ENCODE peak calls at places on chromosomes 6 and 20, in nine cellular contexts. K is osteocyte; P is AG09309; C is ecto neural progenitor cell; D is stimulated activated CD4-positive, alpha-beta T cell treated with anti-CD3 and anti-CD28 coated beads, Interleukin-2, amount 100 ng/mL, for 48 hours; L is fibroblast of mammary gland; N is SHP77; M is RPMI8226; J is naive thymus-derived CD4-positive, alpha-beta T cell. R is an unnamed sample.

GRCh38 chr6:170165085-170165484 is 125.8 kb downstream of the DLL1 start:
- DNase-seq in P (no peak), D (no peak), M (no peak), J (no peak), N (peak; percentile 78), C (no peak), K (no peak), L (no peak), R (no peak)

GRCh38 chr20:49559411-49560081 is 8.4 kb downstream of the PTGIS start:
- DNase-seq in L (peak; percentile 98), J (no peak), C (peak; percentile 9), K (no peak), N (no peak), P (peak; percentile 97), D (no peak), M (no peak), R (peak; percentile 1)

GRCh38 chr20:4959582-4959981 is 41.7 kb downstream of the SLC23A2 start:
- DNase-seq in J (no peak), M (no peak), L (no peak), C (no peak), D (no peak), K (no peak), N (no peak), P (no peak), R (no peak)

GRCh38 chr20:17227669-17228623 is 1.1 kb downstream of the PCSK2 start:
- DNase-seq in P (no peak), M (no peak), L (no peak), K (no peak), C (peak; percentile 70), J (no peak), N (peak; percentile 37), D (no peak), R (no peak)

GRCh38 chr6:153059757-153060156 is 57.2 kb upstream of the MTRF1L start:
- DNase-seq in N (peak; percentile 29), M (peak; percentile 7), P (no peak), K (no peak), L (no peak), C (no peak), J (no peak), D (no peak), R (no peak)

GRCh38 chr6:8108759-8109539 is 6.6 kb upstream of the EEF1E1 start:
- DNase-seq in J (no peak), K (no peak), C (no peak), P (no peak), M (peak; percentile 18), N (no peak), D (no peak), L (no peak), R (no peak)

GRCh38 chr20:46594725-46595124 is 44.3 kb upstream of the OCSTAMP start:
- DNase-seq in C (no peak), P (no peak), J (no peak), N (no peak), D (no peak), K (no peak), M (no peak), L (no peak), R (no peak)

GRCh38 chr6:29479560-29479959 is 8.2 kb downstream of the MAS1L start:
- DNase-seq in D (no peak), P (no peak), K (no peak), L (no peak), N (no peak), J (no peak), C (no peak), M (no peak), R (no peak)

GRCh38 chr20:39289316-39289715 is 327.2 kb downstream of the DHX35 start:
- DNase-seq in D (no peak), M (peak; percentile 9), N (no peak), K (no peak), C (no peak), J (no peak), L (no peak), P (no peak), R (no peak)

GRCh38 chr20:50582092-50582491 is 71.9 kb downstream of the PTPN1 start:
- DNase-seq in L (no peak), D (no peak), K (no peak), C (no peak), P (no peak), J (no peak), M (no peak), N (no peak), R (no peak)

GRCh38 chr6:30960907-30961673 is 20.3 kb downstream of the MUCL3 start:
- DNase-seq in L (no peak), P (no peak), J (no peak), C (no peak), D (no peak), M (no peak), K (no peak), N (no peak), R (no peak)

GRCh38 chr20:57399587-57400261 is 8.5 kb downstream of the RBM38 start:
- DNase-seq in C (no peak), K (no peak), J (peak; percentile 23), M (no peak), D (peak; percentile 43), P (no peak), N (no peak), L (no peak), R (no peak)

GRCh38 chr6:83365931-83366330 is 64.9 kb downstream of the ME1 start:
- DNase-seq in K (no peak), J (no peak), D (no peak), P (peak; percentile 28), N (no peak), L (peak; percentile 90), C (no peak), M (no peak), R (no peak)

GRCh38 chr6:32194825-32195651 is 2.6 kb upstream of the GPSM3 start:
- DNase-seq in L (peak; percentile 73), M (peak; percentile 49), J (no peak), K (no peak), P (peak; percentile 18), N (peak; percentile 4), C (no peak), D (no peak), R (no peak)

GRCh38 chr20:40810336-40810735 is 121.3 kb upstream of the MAFB start:
- DNase-seq in C (no peak), D (no peak), K (peak; percentile 57), L (no peak), J (no peak), P (no peak), M (no peak), N (no peak), R (no peak)

GRCh38 chr6:11425431-11425871 is 112.1 kb upstream of the TMEM170B start:
- DNase-seq in P (no peak), N (no peak), M (no peak), K (no peak), D (no peak), L (no peak), C (no peak), J (no peak), R (no peak)

GRCh38 chr6:14466278-14466677 is 348.7 kb downstream of the CD83 start:
- DNase-seq in C (no peak), D (no peak), J (no peak), M (no peak), N (no peak), K (no peak), L (peak; percentile 15), P (peak; percentile 37), R (no peak)

GRCh38 chr20:11698124-11698523 is 219.6 kb upstream of the BTBD3 start:
- DNase-seq in P (no peak), J (no peak), L (no peak), M (no peak), C (no peak), K (no peak), N (no peak), D (no peak), R (no peak)

GRCh38 chr6:112251170-112251945 is 3.0 kb downstream of the LAMA4 start:
- DNase-seq in M (no peak), J (no peak), C (no peak), P (no peak), K (no peak), N (no peak), D (no peak), L (peak; percentile 88), R (no peak)

GRCh38 chr6:140566706-140567330 is 1192.4 kb upstream of the CITED2 start:
- DNase-seq in D (no peak), L (peak; percentile 74), N (peak; percentile 1), K (no peak), P (no peak), J (no peak), M (no peak), C (no peak), R (no peak)

GRCh38 chr6:159134701-159135364 is 34.4 kb upstream of the FNDC1 start:
- DNase-seq in P (peak; percentile 11), M (peak; percentile 72), L (peak; percentile 53), C (peak; percentile 68), J (peak; percentile 68), N (peak; percentile 60), D (peak; percentile 76), K (no peak), R (no peak)

GRCh38 chr20:32439132-32439829 is 81.2 kb downstream of the ASXL1 start:
- DNase-seq in J (no peak), L (peak; percentile 91), M (no peak), N (no peak), C (no peak), K (peak; percentile 66), D (peak; percentile 22), P (peak; percentile 59), R (no peak)

GRCh38 chr6:111975501-111975900 is 78.4 kb upstream of the CCN6 start:
- DNase-seq in D (no peak), C (no peak), P (no peak), J (no peak), M (no peak), K (no peak), N (no peak), L (no peak), R (no peak)

GRCh38 chr6:114649298-114649697 is 306.5 kb upstream of the HS3ST5 start:
- DNase-seq in K (no peak), N (no peak), L (no peak), M (no peak), P (no peak), C (no peak), D (no peak), J (no peak), R (no peak)

GRCh38 chr6:47669684-47670515 is 28.5 kb upstream of the ADGRF4 start:
- DNase-seq in M (no peak), K (no peak), N (no peak), C (peak; percentile 55), P (no peak), J (no peak), D (no peak), L (peak; percentile 9), R (no peak)

GRCh38 chr20:43731469-43731868 is 4.7 kb upstream of the GTSF1L start:
- DNase-seq in K (no peak), L (peak; percentile 89), D (no peak), P (no peak), M (no peak), N (no peak), C (no peak), J (no peak), R (no peak)

GRCh38 chr6:111242452-111242851 is 155.1 kb downstream of the SLC16A10 start:
- DNase-seq in L (peak; percentile 25), P (peak; percentile 42), K (no peak), N (no peak), D (no peak), J (no peak), M (no peak), C (no peak), R (no peak)

GRCh38 chr6:1970151-1970561 is 275.2 kb downstream of the GMDS start:
- DNase-seq in K (no peak), N (peak; percentile 91), L (no peak), M (no peak), D (no peak), C (no peak), P (no peak), J (no peak), R (no peak)

GRCh38 chr20:47355489-47356219 is 845 bp downstream of the ZMYND8 start:
- DNase-seq in P (no peak), K (no peak), M (peak; percentile 33), L (no peak), D (no peak), N (no peak), J (no peak), C (no peak), R (no peak)

GRCh38 chr6:4320860-4321259 is 185.5 kb upstream of the ECI2 start:
- DNase-seq in C (no peak), N (no peak), L (peak; percentile 93), D (no peak), J (no peak), K (no peak), P (peak; percentile 95), M (no peak), R (no peak)

GRCh38 chr6:29737707-29738630 is 14.7 kb downstream of the HLA-F start:
- DNase-seq in M (peak; percentile 68), C (peak; percentile 72), P (peak; percentile 45), K (peak; percentile 78), J (peak; percentile 64), D (peak; percentile 65), N (peak; percentile 72), L (peak; percentile 83), R (peak; percentile 81)

R was measured in cardiac septum.